ENCODE peak calls at places on chromosome 11, in four cellular contexts. I is GM12878, J is K562, G is H1. C is an unnamed sample.

GRCh38 chr11:43419460-43419859 is 60.7 kb downstream of the TTC17 start:
- DNase-seq in I (no peak), J (peak; percentile 53), G (no peak), C (peak; percentile 25)

GRCh38 chr11:14361951-14362350 is 3.0 kb upstream of the RRAS2 start:
- DNase-seq in I (no peak), J (no peak), G (no peak), C (no peak)

GRCh38 chr11:19353287-19353686 is 112.5 kb upstream of the E2F8 start:
- DNase-seq in I (no peak), J (no peak), G (no peak), C (no peak)

GRCh38 chr11:113618360-113618759 is 87.7 kb downstream of the TMPRSS5 start:
- DNase-seq in I (no peak), J (no peak), G (no peak), C (no peak)

GRCh38 chr11:71443736-71444410 is 4.3 kb downstream of the DHCR7 start:
- DNase-seq in I (no peak), J (no peak), G (no peak), C (no peak)

GRCh38 chr11:117442869-117443239 is 115.2 kb downstream of the CEP164 start:
- DNase-seq in I (no peak), J (no peak), G (no peak), C (no peak)

GRCh38 chr11:107054391-107054790 is 36.1 kb upstream of the GUCY1A2 start:
- DNase-seq in I (no peak), J (no peak), G (no peak), C (no peak)

GRCh38 chr11:69624293-69624692 is 16.7 kb upstream of the CCND1 start:
- DNase-seq in I (no peak), J (no peak), G (no peak), C (no peak)

GRCh38 chr11:67357831-67358555 is 4.6 kb upstream of the POLD4 start:
- DNase-seq in I (no peak), J (no peak), G (no peak), C (no peak)

GRCh38 chr11:71284525-71285092 is 32.2 kb upstream of the SHANK2 start:
- DNase-seq in I (no peak), J (peak; percentile 7), G (no peak), C (peak; percentile 34)

GRCh38 chr11:48024635-48025071 is 44.3 kb downstream of the PTPRJ start:
- DNase-seq in I (no peak), J (no peak), G (no peak), C (no peak)

GRCh38 chr11:75400110-75400865 is 970 bp downstream of the RPS3 start:
- DNase-seq in I (no peak), J (peak; percentile 44), G (no peak), C (peak; percentile 49)

GRCh38 chr11:32109596-32109995 is 18.7 kb downstream of the RCN1 start:
- DNase-seq in I (no peak), J (no peak), G (no peak), C (no peak)

GRCh38 chr11:69008774-69009440 is 4.1 kb downstream of the MRGPRF start:
- DNase-seq in I (no peak), J (peak; percentile 63), G (no peak), C (peak; percentile 36)

GRCh38 chr11:96204366-96204659 is 138.7 kb downstream of the MAML2 start:
- DNase-seq in I (no peak), J (no peak), G (no peak), C (no peak)

GRCh38 chr11:16239130-16240105 is 116.9 kb downstream of the SOX6 start:
- DNase-seq in I (no peak), J (peak; percentile 9), G (no peak), C (no peak)

GRCh38 chr11:95469268-95469667 is 238.3 kb upstream of the SESN3 start:
- DNase-seq in I (no peak), J (no peak), G (no peak), C (no peak)

GRCh38 chr11:3626250-3626960 is 15.4 kb downstream of the ART5 start:
- DNase-seq in I (no peak), J (peak; percentile 39), G (peak; percentile 61), C (no peak)

GRCh38 chr11:93396356-93396755 is 65.8 kb downstream of the DEUP1 start:
- DNase-seq in I (no peak), J (no peak), G (no peak), C (no peak)

GRCh38 chr11:72204865-72205264 is 11.7 kb upstream of the FOLR2 start:
- DNase-seq in I (no peak), J (no peak), G (no peak), C (no peak)

GRCh38 chr11:103897156-103897555 is 139.3 kb upstream of the DDI1 start:
- DNase-seq in I (no peak), J (no peak), G (no peak), C (no peak)

GRCh38 chr11:133946541-133947297 is 10.0 kb downstream of the IGSF9B start:
- DNase-seq in I (no peak), J (no peak), G (no peak), C (no peak)
- TF ChIP-seq HDAC6 in I (no peak), J (no peak), G (no peak), C (no peak)

DNA sequence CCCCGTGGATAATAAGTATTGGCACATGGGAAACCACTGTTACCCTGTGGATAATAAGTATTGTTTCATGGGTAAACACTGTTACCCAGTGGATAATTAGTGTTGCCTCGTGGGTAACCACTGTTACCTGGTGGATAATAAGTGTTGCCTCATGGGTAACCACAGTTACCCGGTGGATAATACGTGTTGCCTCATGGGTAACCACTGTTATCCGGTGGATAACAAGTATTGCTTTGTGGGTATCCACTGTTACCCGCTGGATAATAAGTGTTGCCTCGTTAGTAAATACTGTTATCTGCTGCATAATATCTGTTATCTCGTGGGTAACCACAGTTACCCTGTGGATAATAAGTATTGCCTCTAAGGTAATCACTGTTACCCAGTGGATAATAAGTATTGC is 25.5 kb upstream of the NXPE4 start:
- DNase-seq in I (no peak), J (no peak), G (no peak), C (no peak)
- TF ChIP-seq HDAC6 in I (no peak), J (no peak), G (no peak), C (no peak)

GRCh38 chr11:12066799-12067508 is 43.4 kb upstream of the MICAL2 start:
- DNase-seq in I (no peak), J (no peak), G (no peak), C (peak; percentile 50)

GRCh38 chr11:12069053-12069676 is 41.2 kb upstream of the MICAL2 start:
- DNase-seq in I (no peak), J (peak; percentile 47), G (peak; percentile 41), C (peak; percentile 74)

GRCh38 chr11:12073436-12073835 is 37.0 kb upstream of the MICAL2 start:
- DNase-seq in I (no peak), J (no peak), G (no peak), C (no peak)

GRCh38 chr11:12071574-12071973 is 38.8 kb upstream of the MICAL2 start:
- DNase-seq in I (no peak), J (no peak), G (no peak), C (peak; percentile 27)

DNA sequence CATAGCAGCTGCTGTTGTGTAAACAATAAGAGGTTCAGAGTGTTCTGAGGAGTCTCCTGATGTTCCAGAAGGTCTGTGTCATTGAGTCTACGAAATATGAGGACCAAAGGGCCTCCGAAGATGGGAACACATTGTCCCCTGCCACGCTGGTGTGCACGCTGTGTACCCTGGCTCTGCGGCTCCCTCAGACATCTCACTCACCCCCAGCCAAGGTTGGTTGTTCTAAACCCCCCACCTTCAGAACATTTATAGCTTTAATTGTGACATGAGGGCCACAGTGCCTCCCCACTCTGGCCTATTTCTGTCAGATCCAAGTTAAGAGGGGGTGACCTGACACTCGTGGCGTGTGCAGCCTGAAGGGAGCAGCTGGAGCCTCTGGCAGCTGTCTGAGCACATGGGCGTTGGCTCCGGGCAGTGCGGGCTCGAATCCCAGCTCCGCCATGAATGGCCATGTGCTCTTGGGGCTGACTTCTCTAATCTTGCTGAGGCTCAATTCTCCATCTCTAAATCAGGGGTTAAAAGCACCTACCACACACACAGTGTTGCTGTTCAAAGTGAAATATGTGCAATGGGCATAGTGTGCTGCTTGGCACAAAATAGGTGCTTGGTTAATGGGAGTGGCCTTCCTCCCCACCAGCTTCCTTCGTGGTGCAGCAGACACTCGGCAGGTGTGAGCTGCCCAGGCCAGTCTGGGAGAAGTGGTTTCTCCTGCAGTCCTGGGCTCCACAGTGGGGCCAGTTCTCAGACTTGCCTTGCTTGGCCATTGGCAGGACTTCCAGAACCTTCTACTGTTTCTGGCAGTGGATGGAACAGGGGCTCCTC is 39.7 kb upstream of the MICAL2 start:
- DNase-seq in I (no peak), J (no peak), G (peak; percentile 33), C (no peak)
- TF ChIP-seq HDAC6 in I (no peak), J (no peak), G (no peak), C (no peak)

GRCh38 chr11:134416726-134417125 is 4.7 kb upstream of the B3GAT1 start:
- DNase-seq in I (no peak), J (no peak), G (no peak), C (no peak)
- TF ChIP-seq HDAC6 in I (no peak), J (no peak), G (no peak), C (no peak)